ENCODE peak calls at places on chromosomes 13 and 19, in four cellular contexts. J is K562, S is H1, B is HepG2. V is an unnamed sample.

GRCh38 chr19:16850133-16850532 is 20.9 kb downstream of the SIN3B start:
- DNase-seq in J (no peak), B (no peak), S (no peak), V (no peak)

GRCh38 chr13:80251403-80251802 is 89.5 kb downstream of the SPRY2 start:
- DNase-seq in J (no peak), B (no peak), S (no peak), V (no peak)

GRCh38 chr13:113589961-113590339 is 5.4 kb downstream of the TFDP1 start:
- DNase-seq in S (no peak), B (no peak), J (no peak), V (no peak)

GRCh38 chr19:42028304-42029216 is 34.5 kb upstream of the ATP1A3 start:
- DNase-seq in J (peak), B (no peak), S (peak), V (no peak)

GRCh38 chr19:45152504-45153338 is 8.1 kb downstream of the NKPD1 start:
- DNase-seq in B (no peak), S (no peak), J (no peak), V (peak)

GRCh38 chr13:98549006-98549727 is 27.7 kb downstream of the STK24 start:
- DNase-seq in B (peak), S (no peak), J (no peak), V (no peak)

GRCh38 chr13:110559429-110559943 is 2.0 kb downstream of the RAB20 start:
- DNase-seq in S (no peak), J (no peak), B (no peak), V (no peak)

GRCh38 chr13:37491661-37492060 is 106.9 kb downstream of the POSTN start:
- DNase-seq in B (no peak), J (no peak), S (no peak), V (no peak)

GRCh38 chr19:40398417-40399056 is 8.6 kb upstream of the HIPK4 start:
- DNase-seq in B (no peak), S (no peak), J (peak), V (peak)

GRCh38 chr13:113926951-113927660 is 46.8 kb downstream of the C13orf46 start:
- DNase-seq in S (no peak), B (no peak), J (no peak), V (no peak)

GRCh38 chr19:41352279-41352608 is 1.5 kb downstream of the TGFB1 start:
- DNase-seq in J (no peak), S (no peak), B (no peak), V (no peak)

GRCh38 chr13:25819856-25820530 is 231.8 kb downstream of the SHISA2 start:
- DNase-seq in S (no peak), B (no peak), J (no peak), V (no peak)

GRCh38 chr13:108193806-108194205 is 21.5 kb downstream of the LIG4 start:
- DNase-seq in B (no peak), J (no peak), S (no peak), V (no peak)

GRCh38 chr19:44627631-44628030 is 14.3 kb downstream of the IGSF23 start:
- DNase-seq in B (no peak), J (no peak), S (no peak), V (no peak)

GRCh38 chr19:51821511-51821910 is 26.6 kb downstream of the FPR3 start:
- DNase-seq in J (no peak), S (no peak), B (no peak), V (no peak)

GRCh38 chr19:52398091-52398461 is 427 bp downstream of the ZNF528 start:
- DNase-seq in B (peak), J (peak), S (no peak), V (no peak)

GRCh38 chr19:41848666-41849065 is 3.8 kb downstream of the DMRTC2 start:
- DNase-seq in B (no peak), J (peak), S (no peak), V (no peak)

GRCh38 chr13:98672947-98673545 is 79.4 kb downstream of the SLC15A1 start:
- DNase-seq in J (peak), B (peak), S (peak), V (peak)

GRCh38 chr13:23350009-23350408 is 83.5 kb downstream of the SACS start:
- DNase-seq in S (no peak), B (no peak), J (no peak), V (peak)

GRCh38 chr13:111868716-111869115 is 198.2 kb upstream of the SOX1 start:
- DNase-seq in S (no peak), B (no peak), J (no peak), V (no peak)

GRCh38 chr19:49390131-49390977 is 2.3 kb downstream of the KASH5 start:
- DNase-seq in S (no peak), B (no peak), J (no peak), V (no peak)

GRCh38 chr19:11400695-11401291 is 16.7 kb upstream of the EPOR start:
- DNase-seq in S (no peak), B (no peak), J (peak), V (no peak)

GRCh38 chr13:113077953-113078894 is 27.4 kb upstream of the F7 start:
- DNase-seq in B (no peak), J (no peak), S (no peak), V (no peak)

GRCh38 chr19:4554717-4555116 is 4.8 kb downstream of the SEMA6B start:
- DNase-seq in B (no peak), J (no peak), S (no peak), V (no peak)

GRCh38 chr13:76944457-76944856 is 3.9 kb upstream of the ACOD1 start:
- DNase-seq in S (no peak), B (no peak), J (no peak), V (no peak)

GRCh38 chr13:38398810-38399493 is 49.3 kb downstream of the UFM1 start:
- DNase-seq in S (no peak), B (no peak), J (no peak), V (no peak)

GRCh38 chr13:25943666-25944065 is 108.2 kb downstream of the SHISA2 start:
- DNase-seq in S (no peak), B (peak), J (no peak), V (no peak)

GRCh38 chr13:79671420-79671819 is 190.5 kb downstream of the NDFIP2 start:
- DNase-seq in S (no peak), B (no peak), J (no peak), V (peak)

GRCh38 chr13:44399045-44399444 is 25.4 kb downstream of the SERP2 start:
- DNase-seq in S (no peak), B (no peak), J (no peak), V (no peak)

GRCh38 chr13:44398606-44399005 is 25.0 kb downstream of the SERP2 start:
- DNase-seq in B (no peak), S (no peak), J (no peak), V (no peak)

GRCh38 chr13:44396295-44396962 is 22.8 kb downstream of the SERP2 start:
- DNase-seq in J (no peak), B (no peak), S (no peak), V (no peak)

GRCh38 chr13:44396963-44397580 is 23.4 kb downstream of the SERP2 start:
- DNase-seq in J (peak), B (no peak), S (no peak), V (no peak)

DNA sequence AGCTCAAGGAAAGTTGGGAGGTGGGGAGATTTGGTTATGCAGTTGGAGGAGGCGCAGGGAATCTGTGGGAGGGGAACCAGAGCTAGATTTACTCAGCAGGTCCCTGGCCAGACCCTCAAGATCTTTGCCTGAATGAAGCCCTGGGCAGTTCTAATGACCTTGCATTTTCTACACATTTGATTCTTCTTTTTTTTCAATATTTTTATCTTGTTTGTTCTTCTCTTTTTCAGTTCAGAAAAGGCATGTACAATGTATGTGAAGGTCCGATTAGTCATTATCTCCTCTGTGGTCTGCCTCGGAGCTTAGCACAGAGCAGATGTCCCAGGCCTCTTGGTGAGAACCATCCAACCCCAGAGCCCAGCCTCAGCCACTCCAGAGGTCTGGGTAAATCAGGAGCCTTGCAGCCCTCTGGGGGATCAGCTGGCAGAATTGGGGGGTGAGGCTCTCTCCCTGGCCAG is 24.2 kb downstream of the SERP2 start:
- DNase-seq in J (peak), S (no peak), B (no peak), V (no peak)
- H3K27ac ChIP-seq in J (peak), S (no peak), B (no peak), V (no peak)

DNA sequence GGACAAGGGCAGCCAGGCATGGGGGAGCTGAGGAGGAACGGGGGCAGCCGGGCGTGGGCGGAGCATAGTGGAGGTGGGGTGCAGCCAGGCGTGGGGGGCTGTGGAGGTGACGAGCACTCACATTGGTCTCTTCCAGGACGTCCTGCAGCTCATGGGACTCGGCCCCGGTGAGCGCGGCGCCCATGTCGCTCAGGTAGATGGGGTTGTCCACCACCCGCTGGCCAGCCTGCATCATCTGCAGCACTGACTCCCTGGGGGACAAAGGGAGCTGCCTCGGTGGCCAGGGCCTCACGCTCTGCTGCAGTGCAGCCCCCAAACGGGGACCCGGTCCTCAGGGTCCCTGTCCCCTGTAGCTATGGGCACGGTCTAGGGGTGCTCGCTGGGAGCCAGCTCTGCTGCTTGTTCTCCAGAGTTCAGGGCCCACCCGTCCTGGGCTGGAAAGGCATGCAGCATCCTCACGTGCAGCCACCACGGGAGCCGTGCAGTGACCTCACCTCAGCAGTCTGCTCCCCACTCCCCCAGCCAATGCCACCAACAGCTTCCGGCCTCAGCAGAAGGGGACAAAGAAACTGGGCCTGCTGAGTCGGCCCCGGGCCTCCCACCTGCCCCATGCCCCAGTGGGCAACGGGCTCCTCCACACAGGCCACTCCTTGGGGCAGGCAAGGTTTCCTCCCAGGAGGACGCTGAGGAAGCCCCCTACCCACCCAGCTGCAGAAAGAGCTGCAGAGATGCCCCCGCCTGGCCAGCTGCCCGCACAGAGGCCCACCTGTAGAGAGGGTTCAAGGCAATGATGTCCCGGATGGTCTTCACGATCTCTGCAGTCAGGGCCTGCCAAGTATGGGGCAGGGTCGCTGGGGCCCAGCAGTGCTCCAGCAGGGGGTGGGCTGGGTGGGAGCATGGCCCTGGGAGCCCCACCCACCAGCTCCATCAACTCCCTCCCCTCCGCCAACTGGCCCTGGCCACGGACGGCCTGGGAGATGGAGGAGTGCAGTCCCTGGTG is 12.1 kb downstream of the LONP1 start:
- DNase-seq in B (no peak), S (no peak), J (peak), V (no peak)
- TF ChIP-seq JUN in B (no peak), S (no peak), J (no peak), V (no peak)

DNA sequence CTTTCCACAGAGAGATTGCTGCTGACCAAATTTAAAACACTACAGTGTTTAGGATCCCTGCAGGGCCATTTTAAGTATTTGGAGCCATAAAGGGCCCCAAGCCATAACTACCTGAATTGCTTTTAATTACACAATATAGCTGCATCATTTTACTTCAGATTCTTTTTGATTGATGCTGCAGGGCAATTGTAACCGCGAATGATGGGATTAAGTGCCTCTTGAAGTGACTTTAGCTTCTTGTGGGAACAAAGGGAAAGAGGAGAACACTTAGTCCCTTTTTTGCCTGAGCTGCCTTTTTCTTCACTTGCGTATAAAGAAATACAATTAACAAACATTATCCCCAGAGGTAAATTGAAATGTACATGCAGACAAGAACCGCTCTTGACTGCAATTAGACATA is 228.5 kb downstream of the ZIC5 start:
- DNase-seq in J (no peak), S (no peak), B (no peak), V (no peak)
- TF ChIP-seq POLR2AphosphoS5 in J (no peak), S (no peak), B (no peak), V (no peak)

GRCh38 chr19:6219592-6220290 is 60.0 kb downstream of the MLLT1 start:
- DNase-seq in S (no peak), J (no peak), B (no peak), V (peak)
- H3K27ac ChIP-seq in S (no peak), J (no peak), B (no peak), V (peak)

GRCh38 chr13:40777166-40777956 is 6.4 kb upstream of the MRPS31 start:
- DNase-seq in S (no peak), B (peak), J (peak), V (peak)

GRCh38 chr13:40776232-40776631 is 5.2 kb upstream of the MRPS31 start:
- DNase-seq in J (no peak), B (no peak), S (no peak), V (no peak)

GRCh38 chr13:40774672-40775071 is 3.7 kb upstream of the MRPS31 start:
- DNase-seq in B (no peak), J (no peak), S (no peak), V (no peak)

GRCh38 chr13:40777957-40778235 is 6.9 kb upstream of the MRPS31 start:
- DNase-seq in B (no peak), J (no peak), S (no peak), V (no peak)

DNA sequence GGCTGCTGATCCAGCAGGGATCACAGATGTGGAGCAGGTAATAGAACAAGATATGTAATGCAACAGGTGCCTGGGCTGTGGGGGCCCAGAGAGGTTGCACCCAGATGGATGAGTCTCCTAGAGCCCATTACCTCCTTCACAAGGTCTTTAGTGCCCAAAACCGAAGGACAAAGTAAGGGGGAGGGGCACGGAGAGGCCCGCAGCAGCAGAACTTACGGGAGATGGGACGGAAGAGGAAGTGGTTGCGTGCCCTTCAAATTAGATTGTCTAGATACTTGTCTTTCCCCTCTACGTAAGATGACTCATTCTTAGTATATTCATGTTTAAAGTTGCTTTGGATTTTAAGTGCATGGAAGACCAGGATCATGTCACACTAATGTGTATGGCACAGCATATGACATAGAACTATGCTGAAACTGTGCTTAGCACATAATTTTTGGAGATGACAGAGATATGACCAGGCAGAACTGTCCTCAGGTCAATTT is 5.7 kb upstream of the MRPS31 start:
- DNase-seq in S (no peak), J (peak), B (no peak), V (peak)
- TF ChIP-seq JUN in S (no peak), J (peak), B (no peak), V (no peak)